ENCODE peak calls at places on chromosomes 7 and 10, in ten cellular contexts. J, H, V, T, D, L, R, B, I and F are unnamed samples.
A peak's percentile ranks its signal among the peaks of the same experiment; 100 is the strongest.

GRCh38 chr7:32179567-32179966 is 109.4 kb upstream of the PDE1C start:
- DNase-seq in J (no peak), H (no peak), V (no peak), T (no peak), D (no peak), L (no peak), R (no peak), B (no peak), I (no peak), F (no peak)

GRCh38 chr10:132048294-132048667 is 17.5 kb upstream of the JAKMIP3 start:
- DNase-seq in J (no peak), H (no peak), V (no peak), T (no peak), D (no peak), L (no peak), R (no peak), B (no peak), I (no peak), F (no peak)

GRCh38 chr7:155880721-155881120 is 68.5 kb upstream of the SHH start:
- DNase-seq in J (no peak), H (no peak), V (no peak), T (no peak), D (no peak), L (no peak), R (no peak), B (no peak), I (no peak), F (no peak)

GRCh38 chr7:27611043-27611442 is 51.6 kb downstream of the HIBADH start:
- DNase-seq in J (no peak), H (no peak), V (no peak), T (no peak), D (no peak), L (no peak), R (no peak), B (peak; percentile 35), I (no peak), F (no peak)

GRCh38 chr7:922334-923107 is 32.0 kb downstream of the ADAP1 start:
- DNase-seq in J (no peak), H (peak; percentile 5), V (no peak), T (no peak), D (peak; percentile 64), L (no peak), R (no peak), B (no peak), I (no peak), F (no peak)

GRCh38 chr10:27285093-27285492 is 44.5 kb upstream of the ACBD5 start:
- DNase-seq in J (no peak), H (no peak), V (peak; percentile 5), T (peak; percentile 8), D (no peak), L (no peak), R (no peak), B (no peak), I (no peak), F (peak; percentile 26)

GRCh38 chr7:158700008-158700407 is 4.6 kb downstream of the NCAPG2 start:
- DNase-seq in J (no peak), H (no peak), V (no peak), T (no peak), D (no peak), L (no peak), R (no peak), B (no peak), I (no peak), F (no peak)

GRCh38 chr10:27433976-27434375 is 70.1 kb upstream of the RAB18 start:
- DNase-seq in J (no peak), H (no peak), V (no peak), T (no peak), D (no peak), L (no peak), R (no peak), B (no peak), I (no peak), F (no peak)

GRCh38 chr10:47121336-47121735 is 178.7 kb upstream of the GDF10 start:
- DNase-seq in J (no peak), H (no peak), V (no peak), T (no peak), D (no peak), L (no peak), R (no peak), B (no peak), I (no peak), F (no peak)

GRCh38 chr10:95404460-95404858 is 113.7 kb upstream of the PDLIM1 start:
- DNase-seq in J (no peak), H (no peak), V (no peak), T (no peak), D (no peak), L (no peak), R (no peak), B (no peak), I (no peak), F (no peak)

GRCh38 chr10:95406651-95407280 is 116.0 kb upstream of the PDLIM1 start:
- DNase-seq in J (no peak), H (peak; percentile 53), V (no peak), T (no peak), D (peak; percentile 80), L (peak; percentile 85), R (no peak), B (no peak), I (no peak), F (peak; percentile 14)

GRCh38 chr10:95404864-95405263 is 114.1 kb upstream of the PDLIM1 start:
- DNase-seq in J (no peak), H (no peak), V (no peak), T (no peak), D (no peak), L (no peak), R (no peak), B (no peak), I (no peak), F (no peak)

GRCh38 chr10:95403690-95404459 is 113.1 kb upstream of the PDLIM1 start:
- DNase-seq in J (no peak), H (no peak), V (no peak), T (no peak), D (peak; percentile 66), L (no peak), R (no peak), B (no peak), I (no peak), F (peak; percentile 53)

DNA sequence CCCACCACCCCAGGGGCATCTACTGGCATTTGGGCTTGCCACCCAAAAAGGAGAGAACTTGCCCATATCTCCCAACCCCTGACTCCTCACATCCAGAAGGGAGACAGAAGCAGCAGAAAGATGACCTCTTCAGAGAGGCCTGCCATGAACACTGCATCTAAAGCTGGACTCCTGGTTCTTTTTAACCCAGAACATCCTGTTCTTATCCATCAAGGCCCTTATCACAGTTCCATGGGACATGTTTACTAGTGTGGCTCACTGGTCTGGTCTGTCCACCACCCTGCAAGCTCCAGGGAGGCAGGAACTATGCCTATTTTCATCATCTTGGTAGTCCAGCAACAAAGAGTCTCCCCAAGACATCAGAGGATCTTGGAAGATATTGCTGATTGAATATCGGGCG is 114.9 kb upstream of the PDLIM1 start:
- DNase-seq in J (no peak), H (no peak), V (no peak), T (no peak), D (no peak), L (no peak), R (no peak), B (no peak), I (no peak), F (no peak)
- TF ChIP-seq CTCF in J (no peak), H (no peak), V (no peak), T (no peak), D (no peak), L (no peak), R (no peak), B (no peak), I (no peak), F (no peak)

GRCh38 chr7:85573849-85574248 is 387.0 kb upstream of the SEMA3D start:
- DNase-seq in J (no peak), H (no peak), V (no peak), T (no peak), D (no peak), L (no peak), R (no peak), B (no peak), I (no peak), F (no peak)

GRCh38 chr7:85567983-85568382 is 381.1 kb upstream of the SEMA3D start:
- DNase-seq in J (no peak), H (no peak), V (no peak), T (no peak), D (no peak), L (no peak), R (no peak), B (no peak), I (no peak), F (no peak)

DNA sequence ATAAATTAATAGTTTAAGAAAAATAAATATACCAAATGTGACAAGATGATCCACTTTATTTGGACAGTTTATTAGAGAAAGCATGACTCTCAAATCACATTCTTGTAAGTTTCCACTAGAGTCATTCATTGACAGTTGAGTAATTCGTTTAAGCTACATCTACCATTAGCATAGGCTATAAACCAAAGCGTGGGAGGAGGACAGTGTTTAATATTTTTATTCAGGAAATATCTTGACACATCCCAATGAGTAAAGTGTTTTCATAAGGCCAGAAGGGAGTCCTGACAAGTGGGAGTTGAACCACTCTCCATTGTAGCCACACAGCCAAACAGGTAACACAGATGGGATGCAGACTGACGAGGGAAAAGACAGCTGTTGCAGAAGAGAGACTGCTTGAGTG is 386.5 kb upstream of the SEMA3D start:
- DNase-seq in J (no peak), H (no peak), V (no peak), T (no peak), D (no peak), L (no peak), R (no peak), B (no peak), I (no peak), F (no peak)
- TF ChIP-seq CTCF in J (no peak), H (no peak), V (no peak), T (no peak), D (no peak), L (no peak), R (no peak), B (no peak), I (no peak), F (no peak)

GRCh38 chr7:44853391-44853790 is 5.5 kb upstream of the H2AZ2 start:
- DNase-seq in J (no peak), H (no peak), V (no peak), T (peak; percentile 31), D (no peak), L (no peak), R (no peak), B (no peak), I (no peak), F (no peak)

GRCh38 chr7:44854644-44855364 is 6.9 kb upstream of the H2AZ2 start:
- DNase-seq in J (no peak), H (no peak), V (no peak), T (no peak), D (no peak), L (no peak), R (no peak), B (no peak), I (no peak), F (no peak)

GRCh38 chr7:44852590-44852989 is 4.7 kb upstream of the H2AZ2 start:
- DNase-seq in J (no peak), H (no peak), V (no peak), T (no peak), D (no peak), L (no peak), R (no peak), B (no peak), I (no peak), F (no peak)

GRCh38 chr7:44858161-44858560 is 10.3 kb upstream of the H2AZ2 start:
- DNase-seq in J (no peak), H (no peak), V (no peak), T (no peak), D (no peak), L (no peak), R (no peak), B (no peak), I (no peak), F (no peak)
- TF ChIP-seq CTCF in J (no peak), H (no peak), V (no peak), T (peak; percentile 8), D (no peak), L (peak; percentile 25), R (peak; percentile 19), B (no peak), I (no peak), F (no peak)

GRCh38 chr7:22277375-22277774 is 79.6 kb downstream of the RAPGEF5 start:
- DNase-seq in J (no peak), H (no peak), V (no peak), T (no peak), D (no peak), L (no peak), R (no peak), B (no peak), I (no peak), F (no peak)
- TF ChIP-seq CTCF in J (no peak), H (no peak), V (no peak), T (no peak), D (no peak), L (no peak), R (no peak), B (no peak), I (no peak), F (no peak)